ENCODE peak calls at places on chromosomes 1 and 21, in six cellular contexts. One of them, this sample, is unnamed.

GRCh38 chr1:14955402-14955801 is 198.1 kb upstream of the TMEM51 start:
- DNase-seq in brain microvascular endothelial cell: no peak
- DNase-seq in cardiac muscle cell: no peak
- DNase-seq in uterus: no peak
- DNase-seq in AG10803: no peak
- DNase-seq in GM12865: no peak
- DNase-seq in this sample: no peak

GRCh38 chr1:15797614-15798390 is 9.6 kb downstream of the UQCRHL start:
- DNase-seq in uterus: no peak
- DNase-seq in GM12865: no peak
- DNase-seq in cardiac muscle cell: peak
- DNase-seq in AG10803: peak
- DNase-seq in brain microvascular endothelial cell: no peak
- DNase-seq in this sample: no peak

GRCh38 chr1:47584249-47584648 is 146.4 kb downstream of the FOXD2 start:
- DNase-seq in uterus: no peak
- DNase-seq in AG10803: no peak
- DNase-seq in cardiac muscle cell: no peak
- DNase-seq in brain microvascular endothelial cell: no peak
- DNase-seq in GM12865: no peak
- DNase-seq in this sample: no peak

GRCh38 chr1:54297596-54298283 is 97.8 kb downstream of the MRPL37 start:
- DNase-seq in GM12865: no peak
- DNase-seq in uterus: no peak
- DNase-seq in brain microvascular endothelial cell: no peak
- DNase-seq in AG10803: peak
- DNase-seq in cardiac muscle cell: no peak
- DNase-seq in this sample: no peak

GRCh38 chr1:207824691-207825090 is 72.8 kb downstream of the CD46 start:
- DNase-seq in AG10803: no peak
- DNase-seq in brain microvascular endothelial cell: peak
- DNase-seq in uterus: peak
- DNase-seq in cardiac muscle cell: peak
- DNase-seq in GM12865: peak
- DNase-seq in this sample: no peak

GRCh38 chr1:246107516-246108277 is 399.4 kb downstream of the SMYD3 start:
- DNase-seq in uterus: no peak
- DNase-seq in GM12865: no peak
- DNase-seq in cardiac muscle cell: peak
- DNase-seq in AG10803: peak
- DNase-seq in brain microvascular endothelial cell: no peak
- DNase-seq in this sample: no peak

GRCh38 chr1:64745181-64745985 is 508 bp downstream of the RAVER2 start:
- DNase-seq in cardiac muscle cell: peak
- DNase-seq in brain microvascular endothelial cell: peak
- DNase-seq in AG10803: peak
- DNase-seq in uterus: peak
- DNase-seq in GM12865: no peak
- DNase-seq in this sample: peak

GRCh38 chr1:42114229-42114628 is 39.0 kb upstream of the GUCA2B start:
- DNase-seq in AG10803: no peak
- DNase-seq in brain microvascular endothelial cell: no peak
- DNase-seq in cardiac muscle cell: no peak
- DNase-seq in uterus: no peak
- DNase-seq in GM12865: no peak
- DNase-seq in this sample: no peak

GRCh38 chr21:44065428-44065827 is 41.8 kb upstream of the PWP2 start:
- DNase-seq in AG10803: peak
- DNase-seq in brain microvascular endothelial cell: peak
- DNase-seq in cardiac muscle cell: peak
- DNase-seq in uterus: no peak
- DNase-seq in GM12865: peak
- DNase-seq in this sample: no peak

GRCh38 chr1:185308126-185308525 is 8.9 kb downstream of the IVNS1ABP start:
- DNase-seq in AG10803: no peak
- DNase-seq in GM12865: no peak
- DNase-seq in cardiac muscle cell: no peak
- DNase-seq in brain microvascular endothelial cell: no peak
- DNase-seq in uterus: no peak
- DNase-seq in this sample: no peak

GRCh38 chr1:14598498-14599172 is at the start of gene KAZN:
- DNase-seq in cardiac muscle cell: no peak
- DNase-seq in brain microvascular endothelial cell: no peak
- DNase-seq in uterus: no peak
- DNase-seq in AG10803: no peak
- DNase-seq in GM12865: peak
- DNase-seq in this sample: peak

GRCh38 chr1:243234978-243235657 is 20.0 kb downstream of the CEP170 start:
- DNase-seq in uterus: no peak
- DNase-seq in brain microvascular endothelial cell: no peak
- DNase-seq in AG10803: peak
- DNase-seq in cardiac muscle cell: peak
- DNase-seq in GM12865: no peak
- DNase-seq in this sample: no peak

GRCh38 chr21:34822209-34822608 is 153.4 kb downstream of the CLIC6 start:
- DNase-seq in GM12865: no peak
- DNase-seq in AG10803: no peak
- DNase-seq in cardiac muscle cell: no peak
- DNase-seq in uterus: no peak
- DNase-seq in brain microvascular endothelial cell: no peak
- DNase-seq in this sample: no peak

GRCh38 chr21:31335957-31336738 is 7.9 kb downstream of the TIAM1 start:
- DNase-seq in cardiac muscle cell: peak
- DNase-seq in uterus: no peak
- DNase-seq in AG10803: peak
- DNase-seq in GM12865: peak
- DNase-seq in brain microvascular endothelial cell: peak
- DNase-seq in this sample: no peak

GRCh38 chr1:34885405-34886247 is 26.1 kb upstream of the SMIM12 start:
- DNase-seq in cardiac muscle cell: peak
- DNase-seq in GM12865: no peak
- DNase-seq in uterus: no peak
- DNase-seq in AG10803: peak
- DNase-seq in brain microvascular endothelial cell: peak
- DNase-seq in this sample: no peak

GRCh38 chr21:25561668-25562641 is 45.3 kb downstream of the MRPL39 start:
- DNase-seq in cardiac muscle cell: peak
- DNase-seq in GM12865: peak
- DNase-seq in brain microvascular endothelial cell: peak
- DNase-seq in uterus: peak
- DNase-seq in AG10803: peak
- DNase-seq in this sample: peak
- TF ChIP-seq CTCF in cardiac muscle cell: peak
- TF ChIP-seq CTCF in GM12865: peak
- TF ChIP-seq CTCF in brain microvascular endothelial cell: peak
- TF ChIP-seq CTCF in uterus: no peak
- TF ChIP-seq CTCF in AG10803: peak
- TF ChIP-seq CTCF in this sample: peak

GRCh38 chr1:218660678-218661053 is 315.5 kb downstream of the TGFB2 start:
- DNase-seq in cardiac muscle cell: peak
- DNase-seq in brain microvascular endothelial cell: peak
- DNase-seq in uterus: no peak
- DNase-seq in GM12865: no peak
- DNase-seq in AG10803: peak
- DNase-seq in this sample: no peak

GRCh38 chr1:218658899-218659298 is 313.8 kb downstream of the TGFB2 start:
- DNase-seq in brain microvascular endothelial cell: peak
- DNase-seq in cardiac muscle cell: peak
- DNase-seq in uterus: no peak
- DNase-seq in AG10803: peak
- DNase-seq in GM12865: no peak
- DNase-seq in this sample: no peak

GRCh38 chr1:218659911-218660677 is 315.0 kb downstream of the TGFB2 start:
- DNase-seq in GM12865: no peak
- DNase-seq in cardiac muscle cell: no peak
- DNase-seq in AG10803: peak
- DNase-seq in uterus: no peak
- DNase-seq in brain microvascular endothelial cell: peak
- DNase-seq in this sample: no peak

GRCh38 chr1:218656301-218657037 is 311.3 kb downstream of the TGFB2 start:
- DNase-seq in brain microvascular endothelial cell: peak
- DNase-seq in uterus: no peak
- DNase-seq in GM12865: no peak
- DNase-seq in AG10803: peak
- DNase-seq in cardiac muscle cell: no peak
- DNase-seq in this sample: no peak

GRCh38 chr1:218658294-218658693 is 313.2 kb downstream of the TGFB2 start:
- DNase-seq in GM12865: no peak
- DNase-seq in uterus: no peak
- DNase-seq in brain microvascular endothelial cell: no peak
- DNase-seq in cardiac muscle cell: no peak
- DNase-seq in AG10803: no peak
- DNase-seq in this sample: no peak
- TF ChIP-seq CTCF in GM12865: no peak
- TF ChIP-seq CTCF in uterus: no peak
- TF ChIP-seq CTCF in brain microvascular endothelial cell: no peak
- TF ChIP-seq CTCF in cardiac muscle cell: no peak
- TF ChIP-seq CTCF in AG10803: no peak
- TF ChIP-seq CTCF in this sample: no peak

GRCh38 chr1:235203428-235203827 is 42.4 kb upstream of the RBM34 start:
- DNase-seq in uterus: no peak
- DNase-seq in AG10803: no peak
- DNase-seq in GM12865: no peak
- DNase-seq in brain microvascular endothelial cell: no peak
- DNase-seq in cardiac muscle cell: no peak
- DNase-seq in this sample: no peak

DNA sequence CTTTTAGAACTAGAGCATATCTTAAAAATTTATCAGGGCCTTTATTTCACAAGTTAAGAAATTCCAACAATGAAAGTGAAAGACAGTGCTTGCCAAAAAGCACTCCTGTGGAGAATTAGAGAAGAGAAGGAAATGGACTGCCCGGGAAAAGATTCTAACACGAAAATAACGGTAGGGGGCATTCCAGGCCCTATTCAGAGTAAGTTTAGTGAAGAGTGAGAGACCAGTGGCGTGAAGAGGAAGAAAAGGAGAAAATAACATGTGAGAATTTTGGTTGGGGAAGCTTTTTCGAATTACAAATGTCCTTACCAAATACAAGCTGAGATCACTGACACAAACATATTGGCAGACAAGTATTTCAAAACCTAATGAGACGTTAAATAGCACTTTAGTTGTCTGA is 38.4 kb upstream of the RBM34 start:
- DNase-seq in GM12865: peak
- DNase-seq in uterus: no peak
- DNase-seq in brain microvascular endothelial cell: peak
- DNase-seq in AG10803: peak
- DNase-seq in cardiac muscle cell: peak
- DNase-seq in this sample: no peak
- TF ChIP-seq CTCF in GM12865: peak
- TF ChIP-seq CTCF in uterus: peak
- TF ChIP-seq CTCF in brain microvascular endothelial cell: peak
- TF ChIP-seq CTCF in AG10803: peak
- TF ChIP-seq CTCF in cardiac muscle cell: peak
- TF ChIP-seq CTCF in this sample: peak

DNA sequence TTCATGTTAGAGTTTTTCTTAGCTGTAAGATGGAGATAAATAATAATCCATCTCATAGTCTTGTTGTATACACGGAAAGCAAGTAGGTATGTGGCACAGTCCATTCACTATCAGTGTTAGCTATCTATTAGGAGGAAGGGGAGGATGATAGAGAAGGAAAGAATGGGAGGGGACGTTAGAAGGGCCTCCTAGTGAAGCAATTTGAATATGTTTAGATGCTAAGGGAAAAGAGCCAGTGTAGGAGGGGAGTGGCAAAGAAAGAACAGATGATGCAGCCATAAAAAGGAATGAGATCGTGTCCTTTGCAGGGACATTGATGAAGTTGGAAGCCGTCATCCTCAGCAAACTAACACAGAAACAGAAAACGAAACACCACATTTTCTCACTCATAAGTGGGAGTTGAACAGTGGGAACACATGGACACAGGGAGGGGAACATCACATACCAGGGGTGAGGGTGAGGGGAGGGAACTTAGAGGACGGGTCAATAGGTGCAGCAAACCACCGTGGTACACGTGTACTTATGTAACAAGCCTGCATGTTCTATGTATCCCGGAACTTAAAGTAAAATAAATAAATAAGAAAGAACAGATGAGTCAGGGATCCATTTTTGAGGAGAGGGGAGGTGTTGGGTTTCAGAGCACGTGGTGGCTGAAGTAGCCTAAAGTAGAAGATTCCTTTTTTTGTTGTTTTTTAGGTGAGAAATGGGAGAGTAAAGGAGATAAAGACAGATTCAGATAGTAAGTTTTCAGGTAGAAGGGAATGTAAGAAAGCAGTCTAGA is 124.1 kb downstream of the POU2F1 start:
- DNase-seq in GM12865: no peak
- DNase-seq in uterus: no peak
- DNase-seq in AG10803: no peak
- DNase-seq in brain microvascular endothelial cell: no peak
- DNase-seq in cardiac muscle cell: no peak
- DNase-seq in this sample: no peak
- TF ChIP-seq CTCF in GM12865: no peak
- TF ChIP-seq CTCF in uterus: no peak
- TF ChIP-seq CTCF in AG10803: no peak
- TF ChIP-seq CTCF in brain microvascular endothelial cell: no peak
- TF ChIP-seq CTCF in cardiac muscle cell: no peak
- TF ChIP-seq CTCF in this sample: no peak

DNA sequence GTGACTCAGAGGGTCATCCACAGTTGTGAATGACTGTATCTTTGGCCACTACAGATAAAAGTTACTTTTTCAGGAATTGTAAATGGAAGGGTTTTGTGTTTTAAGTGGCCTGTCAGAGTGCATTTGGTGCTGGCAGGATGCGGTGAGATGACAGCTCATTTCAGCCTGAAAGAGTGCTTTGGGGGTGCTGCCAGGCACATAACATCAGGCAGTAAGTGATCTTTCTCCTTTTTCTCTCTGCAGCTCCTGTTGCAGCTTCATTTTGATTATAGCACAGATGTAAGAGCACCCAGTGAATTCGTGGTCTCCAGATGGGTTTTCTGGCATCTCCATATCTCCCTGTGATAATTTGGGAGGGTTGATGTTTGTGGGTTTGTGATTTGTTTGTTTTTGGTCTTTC is 14.8 kb upstream of the FAM163A start:
- DNase-seq in cardiac muscle cell: peak
- DNase-seq in brain microvascular endothelial cell: peak
- DNase-seq in GM12865: no peak
- DNase-seq in uterus: no peak
- DNase-seq in AG10803: no peak
- DNase-seq in this sample: no peak
- TF ChIP-seq CTCF in cardiac muscle cell: no peak
- TF ChIP-seq CTCF in brain microvascular endothelial cell: no peak
- TF ChIP-seq CTCF in GM12865: no peak
- TF ChIP-seq CTCF in uterus: no peak
- TF ChIP-seq CTCF in AG10803: no peak
- TF ChIP-seq CTCF in this sample: no peak

This sample was measured in GM13977.